ENCODE peak calls at places on chromosomes 16 and 17, in six cellular contexts. One of them, this sample, is unnamed.

GRCh38 chr16:48321307-48322036 is 63.7 kb downstream of the SIAH1 start:
- DNase-seq in HCT116: no peak
- DNase-seq in transverse colon: no peak
- DNase-seq in GM12892: no peak
- DNase-seq in HepG2: no peak
- DNase-seq in breast epithelium: no peak
- DNase-seq in this sample: no peak

GRCh38 chr17:80798595-80799552 is 192.8 kb upstream of the CHMP6 start:
- DNase-seq in HCT116: no peak
- DNase-seq in transverse colon: no peak
- DNase-seq in GM12892: no peak
- DNase-seq in HepG2: no peak
- DNase-seq in breast epithelium: no peak
- DNase-seq in this sample: no peak

GRCh38 chr17:37614391-37614790 is 5.2 kb upstream of the SYNRG start:
- DNase-seq in HCT116: no peak
- DNase-seq in transverse colon: no peak
- DNase-seq in GM12892: no peak
- DNase-seq in HepG2: no peak
- DNase-seq in breast epithelium: no peak
- DNase-seq in this sample: no peak

GRCh38 chr17:33396818-33397217 is 103.7 kb upstream of the ASIC2 start:
- DNase-seq in HCT116: no peak
- DNase-seq in transverse colon: no peak
- DNase-seq in GM12892: no peak
- DNase-seq in HepG2: no peak
- DNase-seq in breast epithelium: no peak
- DNase-seq in this sample: no peak

GRCh38 chr16:88194397-88195020 is 188.2 kb upstream of the ZNF469 start:
- DNase-seq in HCT116: no peak
- DNase-seq in transverse colon: peak; percentile 36
- DNase-seq in GM12892: no peak
- DNase-seq in HepG2: peak; percentile 19
- DNase-seq in breast epithelium: no peak
- DNase-seq in this sample: no peak

GRCh38 chr16:30115238-30115637 is 1.9 kb upstream of the GDPD3 start:
- DNase-seq in HCT116: no peak
- DNase-seq in transverse colon: peak; percentile 90
- DNase-seq in GM12892: no peak
- DNase-seq in HepG2: no peak
- DNase-seq in breast epithelium: no peak
- DNase-seq in this sample: no peak

GRCh38 chr16:24975428-24975889 is 39.7 kb downstream of the ARHGAP17 start:
- DNase-seq in HCT116: no peak
- DNase-seq in transverse colon: no peak
- DNase-seq in GM12892: no peak
- DNase-seq in HepG2: no peak
- DNase-seq in breast epithelium: no peak
- DNase-seq in this sample: no peak

GRCh38 chr16:48405907-48406306 is 20.7 kb upstream of the SIAH1 start:
- DNase-seq in HCT116: no peak
- DNase-seq in transverse colon: peak; percentile 39
- DNase-seq in GM12892: no peak
- DNase-seq in HepG2: peak; percentile 62
- DNase-seq in breast epithelium: no peak
- DNase-seq in this sample: no peak

GRCh38 chr16:66834746-66835145 is 4.0 kb upstream of the NAE1 start:
- DNase-seq in HCT116: no peak
- DNase-seq in transverse colon: no peak
- DNase-seq in GM12892: no peak
- DNase-seq in HepG2: no peak
- DNase-seq in breast epithelium: no peak
- DNase-seq in this sample: no peak

GRCh38 chr17:29376667-29377268 is 13.4 kb upstream of the TAOK1 start:
- DNase-seq in HCT116: no peak
- DNase-seq in transverse colon: no peak
- DNase-seq in GM12892: no peak
- DNase-seq in HepG2: no peak
- DNase-seq in breast epithelium: no peak
- DNase-seq in this sample: no peak

GRCh38 chr16:66618588-66618987 is 14.1 kb downstream of the CMTM3 start:
- DNase-seq in HCT116: peak; percentile 70
- DNase-seq in transverse colon: no peak
- DNase-seq in GM12892: no peak
- DNase-seq in HepG2: no peak
- DNase-seq in breast epithelium: no peak
- DNase-seq in this sample: no peak

GRCh38 chr16:84662471-84662870 is 14.2 kb downstream of the KLHL36 start:
- DNase-seq in HCT116: no peak
- DNase-seq in transverse colon: no peak
- DNase-seq in GM12892: no peak
- DNase-seq in HepG2: no peak
- DNase-seq in breast epithelium: no peak
- DNase-seq in this sample: no peak

GRCh38 chr17:46163316-46163715 is 29.9 kb downstream of the KANSL1 start:
- DNase-seq in HCT116: no peak
- DNase-seq in transverse colon: no peak
- DNase-seq in GM12892: no peak
- DNase-seq in HepG2: no peak
- DNase-seq in breast epithelium: no peak
- DNase-seq in this sample: no peak

GRCh38 chr16:48846277-48846676 is 236.3 kb upstream of the N4BP1 start:
- DNase-seq in HCT116: no peak
- DNase-seq in transverse colon: no peak
- DNase-seq in GM12892: no peak
- DNase-seq in HepG2: no peak
- DNase-seq in breast epithelium: no peak
- DNase-seq in this sample: no peak

GRCh38 chr17:29292071-29292991 is 1.6 kb downstream of the NUFIP2 start:
- DNase-seq in HCT116: no peak
- DNase-seq in transverse colon: peak; percentile 72
- DNase-seq in GM12892: peak; percentile 34
- DNase-seq in HepG2: no peak
- DNase-seq in breast epithelium: peak; percentile 59
- DNase-seq in this sample: peak; percentile 22

GRCh38 chr17:29074488-29074887 is 31.5 kb downstream of the PIPOX start:
- DNase-seq in HCT116: no peak
- DNase-seq in transverse colon: no peak
- DNase-seq in GM12892: no peak
- DNase-seq in HepG2: no peak
- DNase-seq in breast epithelium: no peak
- DNase-seq in this sample: no peak

GRCh38 chr16:54870151-54870550 is 60.5 kb upstream of the IRX5 start:
- DNase-seq in HCT116: no peak
- DNase-seq in transverse colon: no peak
- DNase-seq in GM12892: no peak
- DNase-seq in HepG2: no peak
- DNase-seq in breast epithelium: no peak
- DNase-seq in this sample: no peak

GRCh38 chr16:71673190-71673956 is 47.4 kb downstream of the MARVELD3 start:
- DNase-seq in HCT116: no peak
- DNase-seq in transverse colon: no peak
- DNase-seq in GM12892: no peak
- DNase-seq in HepG2: no peak
- DNase-seq in breast epithelium: no peak
- DNase-seq in this sample: no peak

GRCh38 chr17:27310548-27311110 is 16.7 kb downstream of the WSB1 start:
- DNase-seq in HCT116: no peak
- DNase-seq in transverse colon: no peak
- DNase-seq in GM12892: no peak
- DNase-seq in HepG2: no peak
- DNase-seq in breast epithelium: no peak
- DNase-seq in this sample: no peak

GRCh38 chr16:64196444-64196843 is 925.4 kb downstream of the CDH11 start:
- DNase-seq in HCT116: no peak
- DNase-seq in transverse colon: no peak
- DNase-seq in GM12892: no peak
- DNase-seq in HepG2: no peak
- DNase-seq in breast epithelium: no peak
- DNase-seq in this sample: no peak

GRCh38 chr17:28716740-28717577 is 709 bp downstream of the RAB34 start:
- DNase-seq in HCT116: no peak
- DNase-seq in transverse colon: no peak
- DNase-seq in GM12892: no peak
- DNase-seq in HepG2: no peak
- DNase-seq in breast epithelium: no peak
- DNase-seq in this sample: no peak

GRCh38 chr17:29590261-29590978 is 972 bp upstream of the GIT1 start:
- DNase-seq in HCT116: peak; percentile 13
- DNase-seq in transverse colon: peak; percentile 18
- DNase-seq in GM12892: no peak
- DNase-seq in HepG2: no peak
- DNase-seq in breast epithelium: no peak
- DNase-seq in this sample: no peak

GRCh38 chr16:27867122-27868110 is 196.1 kb downstream of the GSG1L start:
- DNase-seq in HCT116: peak; percentile 86
- DNase-seq in transverse colon: peak; percentile 71
- DNase-seq in GM12892: peak; percentile 62
- DNase-seq in HepG2: peak; percentile 78
- DNase-seq in breast epithelium: no peak
- DNase-seq in this sample: peak; percentile 62

GRCh38 chr16:84607694-84608093 is 10.2 kb downstream of the COTL1 start:
- DNase-seq in HCT116: no peak
- DNase-seq in transverse colon: peak; percentile 46
- DNase-seq in GM12892: no peak
- DNase-seq in HepG2: no peak
- DNase-seq in breast epithelium: no peak
- DNase-seq in this sample: no peak

GRCh38 chr16:9135797-9136196 is 44.4 kb downstream of the HAPSTR1 start:
- DNase-seq in HCT116: no peak
- DNase-seq in transverse colon: no peak
- DNase-seq in GM12892: no peak
- DNase-seq in HepG2: no peak
- DNase-seq in breast epithelium: no peak
- DNase-seq in this sample: no peak

DNA sequence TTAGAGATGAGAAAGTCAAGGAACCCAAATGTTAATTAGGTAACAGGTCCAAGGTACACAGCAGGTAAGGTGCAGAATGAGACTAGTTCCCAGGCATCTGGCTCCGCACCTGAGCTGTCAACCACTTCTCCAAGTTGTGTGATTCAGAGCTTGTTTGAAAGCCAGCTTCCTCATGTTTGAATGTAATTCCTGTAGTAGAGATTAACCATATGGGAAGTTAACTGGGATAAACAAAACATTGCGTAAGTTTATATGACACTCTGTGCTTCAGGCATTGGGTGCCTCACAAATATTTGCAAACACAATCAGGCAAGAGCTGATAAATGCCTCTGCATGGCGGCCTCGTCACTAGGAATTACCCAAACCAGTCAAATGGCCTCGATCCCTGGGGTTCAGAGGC is 27.8 kb upstream of the CPHXL start:
- DNase-seq in HCT116: no peak
- DNase-seq in transverse colon: peak; percentile 46
- DNase-seq in GM12892: no peak
- DNase-seq in HepG2: peak; percentile 9
- DNase-seq in breast epithelium: peak; percentile 26
- DNase-seq in this sample: no peak
- TF ChIP-seq POLR2AphosphoS5 in HCT116: no peak
- TF ChIP-seq POLR2AphosphoS5 in transverse colon: peak; percentile 14
- TF ChIP-seq POLR2AphosphoS5 in GM12892: no peak
- TF ChIP-seq POLR2AphosphoS5 in HepG2: no peak
- TF ChIP-seq POLR2AphosphoS5 in breast epithelium: no peak
- TF ChIP-seq POLR2AphosphoS5 in this sample: no peak

GRCh38 chr17:39450847-39451581 is at the start of gene MED1:
- DNase-seq in HCT116: peak; percentile 96
- DNase-seq in transverse colon: peak; percentile 95
- DNase-seq in GM12892: peak; percentile 90
- DNase-seq in HepG2: peak; percentile 99
- DNase-seq in breast epithelium: peak; percentile 93
- DNase-seq in this sample: peak; percentile 85
- TF ChIP-seq POLR2A in HCT116: peak; percentile 85
- TF ChIP-seq POLR2A in transverse colon: peak; percentile 54
- TF ChIP-seq POLR2A in GM12892: peak; percentile 92
- TF ChIP-seq POLR2A in HepG2: peak; percentile 81
- TF ChIP-seq POLR2A in breast epithelium: peak; percentile 38
- TF ChIP-seq POLR2A in this sample: peak; percentile 95

GRCh38 chr16:79536958-79537357 is 63.6 kb downstream of the MAF start:
- DNase-seq in HCT116: no peak
- DNase-seq in transverse colon: no peak
- DNase-seq in GM12892: no peak
- DNase-seq in HepG2: no peak
- DNase-seq in breast epithelium: no peak
- DNase-seq in this sample: no peak

GRCh38 chr16:79535130-79535529 is 65.4 kb downstream of the MAF start:
- DNase-seq in HCT116: no peak
- DNase-seq in transverse colon: no peak
- DNase-seq in GM12892: no peak
- DNase-seq in HepG2: no peak
- DNase-seq in breast epithelium: no peak
- DNase-seq in this sample: no peak

GRCh38 chr16:79534143-79534542 is 66.4 kb downstream of the MAF start:
- DNase-seq in HCT116: no peak
- DNase-seq in transverse colon: no peak
- DNase-seq in GM12892: no peak
- DNase-seq in HepG2: no peak
- DNase-seq in breast epithelium: no peak
- DNase-seq in this sample: no peak

GRCh38 chr16:79533292-79533691 is 67.2 kb downstream of the MAF start:
- DNase-seq in HCT116: no peak
- DNase-seq in transverse colon: no peak
- DNase-seq in GM12892: no peak
- DNase-seq in HepG2: no peak
- DNase-seq in breast epithelium: no peak
- DNase-seq in this sample: no peak

DNA sequence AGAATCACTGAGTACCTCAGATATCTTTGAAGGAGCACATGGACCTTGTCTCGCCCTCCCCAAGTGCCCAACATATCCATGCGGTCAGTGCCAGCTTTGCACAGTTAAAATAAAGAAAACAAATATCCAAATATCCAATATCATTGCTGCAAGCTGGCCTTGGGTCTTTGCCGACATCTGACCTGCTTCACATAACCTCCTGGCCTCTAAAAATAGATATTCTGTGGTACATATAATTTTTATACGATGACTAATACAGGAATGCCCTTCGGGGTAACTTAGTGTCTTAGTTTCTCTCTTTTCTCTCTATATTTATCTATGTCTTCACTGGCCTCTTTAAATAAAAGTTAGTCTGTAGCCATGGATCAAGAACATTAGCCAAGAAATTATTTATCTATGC is 67.8 kb downstream of the MAF start:
- DNase-seq in HCT116: no peak
- DNase-seq in transverse colon: no peak
- DNase-seq in GM12892: no peak
- DNase-seq in HepG2: no peak
- DNase-seq in breast epithelium: no peak
- DNase-seq in this sample: no peak
- TF ChIP-seq POLR2AphosphoS5 in HCT116: no peak
- TF ChIP-seq POLR2AphosphoS5 in transverse colon: no peak
- TF ChIP-seq POLR2AphosphoS5 in GM12892: no peak
- TF ChIP-seq POLR2AphosphoS5 in HepG2: no peak
- TF ChIP-seq POLR2AphosphoS5 in breast epithelium: no peak
- TF ChIP-seq POLR2AphosphoS5 in this sample: no peak

DNA sequence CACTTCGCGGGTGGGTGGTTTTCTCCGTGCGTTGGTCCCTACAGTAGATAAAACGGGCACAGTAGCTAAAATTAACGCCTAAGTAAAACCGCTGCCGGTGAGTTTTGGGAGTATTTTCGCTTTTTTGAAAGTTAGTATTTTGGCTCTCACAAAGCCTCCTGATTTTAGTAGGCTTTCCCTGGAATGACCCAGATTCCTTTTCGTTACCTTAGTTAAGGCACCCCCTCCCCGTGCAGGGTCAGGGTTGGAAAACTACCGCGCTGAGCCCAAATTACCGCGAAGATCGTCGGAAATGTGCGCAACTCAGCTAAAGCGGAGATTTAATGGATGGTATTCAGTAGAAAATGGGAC is 28.3 kb upstream of the ST6GALNAC1 start:
- DNase-seq in HCT116: no peak
- DNase-seq in transverse colon: no peak
- DNase-seq in GM12892: no peak
- DNase-seq in HepG2: no peak
- DNase-seq in breast epithelium: no peak
- DNase-seq in this sample: no peak
- TF ChIP-seq POLR2A in HCT116: peak; percentile 98
- TF ChIP-seq POLR2A in transverse colon: peak; percentile 89
- TF ChIP-seq POLR2A in GM12892: peak; percentile 76
- TF ChIP-seq POLR2A in HepG2: no peak
- TF ChIP-seq POLR2A in breast epithelium: no peak
- TF ChIP-seq POLR2A in this sample: peak; percentile 74